ENCODE peak calls at places on chromosomes 1 and 21, in five cellular contexts. U, Z, V, A and S are unnamed samples.

GRCh38 chr1:48555271-48555670 is 83.3 kb upstream of the SPATA6 start:
- DNase-seq in A (no peak), Z (no peak), V (no peak), U (no peak), S (peak; percentile 70)

GRCh38 chr21:36847189-36847588 is 119.3 kb downstream of the HLCS start:
- DNase-seq in V (no peak), U (peak; percentile 55), A (peak; percentile 84), Z (no peak), S (peak; percentile 32)

GRCh38 chr1:40939320-40940059 is 40.0 kb upstream of the CTPS1 start:
- DNase-seq in Z (no peak), A (peak; percentile 75), V (no peak), U (peak; percentile 71), S (no peak)

GRCh38 chr1:109765896-109766615 is 2.3 kb upstream of the EPS8L3 start:
- DNase-seq in A (no peak), Z (no peak), U (peak; percentile 44), V (no peak), S (no peak)

GRCh38 chr1:245085508-245086095 is 69.2 kb upstream of the KIF26B start:
- DNase-seq in V (no peak), Z (peak; percentile 43), U (peak; percentile 39), A (peak; percentile 98), S (peak; percentile 66)

GRCh38 chr1:208237241-208237640 is 6.9 kb downstream of the PLXNA2 start:
- DNase-seq in A (no peak), Z (no peak), V (no peak), U (no peak), S (no peak)

GRCh38 chr21:42771503-42771805 is 107.9 kb downstream of the WDR4 start:
- DNase-seq in Z (no peak), U (no peak), A (no peak), V (no peak), S (no peak)

GRCh38 chr1:214364335-214364734 is 83.4 kb downstream of the SMYD2 start:
- DNase-seq in Z (no peak), V (no peak), U (peak; percentile 16), A (peak; percentile 88), S (no peak)

GRCh38 chr1:246622035-246622652 is 55.9 kb downstream of the CNST start:
- DNase-seq in A (no peak), U (no peak), V (no peak), Z (no peak), S (no peak)

GRCh38 chr1:16720403-16721223 is 19.7 kb upstream of the RNU1-4 start:
- DNase-seq in U (peak; percentile 4), Z (no peak), A (no peak), V (no peak), S (no peak)

GRCh38 chr1:202959276-202959620 is 1.1 kb upstream of the ADIPOR1 start:
- DNase-seq in U (peak; percentile 35), V (no peak), Z (peak; percentile 43), A (peak; percentile 71), S (no peak)

GRCh38 chr1:50969611-50970507 is at the start of gene CDKN2C:
- DNase-seq in V (no peak), Z (no peak), U (peak; percentile 56), A (peak; percentile 92), S (peak; percentile 48)

DNA sequence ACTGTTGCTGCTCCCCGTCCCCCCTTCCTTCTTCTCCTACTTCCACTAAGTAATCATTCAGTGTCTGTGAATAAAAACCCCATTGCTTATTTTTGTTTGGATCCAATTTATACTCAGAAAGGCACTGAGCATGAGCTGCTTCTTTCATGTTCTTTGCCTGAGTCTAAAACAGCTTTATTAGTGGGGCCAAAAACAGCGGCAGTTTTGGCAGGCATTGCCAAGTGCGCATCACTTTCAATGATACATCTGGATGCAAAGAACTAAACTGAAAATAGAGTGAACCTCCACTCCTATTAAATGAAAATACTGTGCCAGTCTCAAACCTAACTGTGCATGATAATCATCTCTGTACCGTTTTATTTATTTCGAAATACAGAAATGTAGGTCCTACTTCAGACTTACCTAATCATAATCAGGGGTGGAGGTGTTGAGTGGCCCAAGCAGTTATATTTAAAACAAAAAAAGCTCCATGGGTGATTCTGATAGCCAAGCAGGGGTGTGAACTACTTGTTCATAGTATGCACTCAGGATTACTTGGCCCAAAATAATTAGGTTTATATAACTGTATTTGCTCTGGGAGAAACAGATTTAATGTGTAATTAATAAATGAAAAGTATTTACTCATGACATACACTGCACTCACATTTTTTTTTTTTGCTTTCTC is 48.4 kb downstream of the NEK7 start:
- DNase-seq in U (no peak), V (no peak), A (peak; percentile 23), Z (no peak), S (no peak)
- H3K4me2 ChIP-seq in U (no peak overlapping the region), V (no peak overlapping the region), A (no peak overlapping the region), Z (no peak overlapping the region), S (no peak overlapping the region)

GRCh38 chr1:44499306-44499705 is 94.3 kb downstream of the RNF220 start:
- DNase-seq in Z (no peak), V (no peak), U (no peak), A (no peak), S (no peak)

GRCh38 chr1:44503625-44504024 is 98.6 kb downstream of the RNF220 start:
- DNase-seq in V (no peak), Z (no peak), A (no peak), U (no peak), S (no peak)

GRCh38 chr1:44500181-44501021 is 95.3 kb downstream of the RNF220 start:
- DNase-seq in A (peak; percentile 11), V (no peak), Z (no peak), U (peak; percentile 42), S (no peak)

GRCh38 chr1:44497422-44498170 is 92.5 kb downstream of the RNF220 start:
- DNase-seq in V (no peak), A (no peak), U (no peak), Z (no peak), S (no peak)

DNA sequence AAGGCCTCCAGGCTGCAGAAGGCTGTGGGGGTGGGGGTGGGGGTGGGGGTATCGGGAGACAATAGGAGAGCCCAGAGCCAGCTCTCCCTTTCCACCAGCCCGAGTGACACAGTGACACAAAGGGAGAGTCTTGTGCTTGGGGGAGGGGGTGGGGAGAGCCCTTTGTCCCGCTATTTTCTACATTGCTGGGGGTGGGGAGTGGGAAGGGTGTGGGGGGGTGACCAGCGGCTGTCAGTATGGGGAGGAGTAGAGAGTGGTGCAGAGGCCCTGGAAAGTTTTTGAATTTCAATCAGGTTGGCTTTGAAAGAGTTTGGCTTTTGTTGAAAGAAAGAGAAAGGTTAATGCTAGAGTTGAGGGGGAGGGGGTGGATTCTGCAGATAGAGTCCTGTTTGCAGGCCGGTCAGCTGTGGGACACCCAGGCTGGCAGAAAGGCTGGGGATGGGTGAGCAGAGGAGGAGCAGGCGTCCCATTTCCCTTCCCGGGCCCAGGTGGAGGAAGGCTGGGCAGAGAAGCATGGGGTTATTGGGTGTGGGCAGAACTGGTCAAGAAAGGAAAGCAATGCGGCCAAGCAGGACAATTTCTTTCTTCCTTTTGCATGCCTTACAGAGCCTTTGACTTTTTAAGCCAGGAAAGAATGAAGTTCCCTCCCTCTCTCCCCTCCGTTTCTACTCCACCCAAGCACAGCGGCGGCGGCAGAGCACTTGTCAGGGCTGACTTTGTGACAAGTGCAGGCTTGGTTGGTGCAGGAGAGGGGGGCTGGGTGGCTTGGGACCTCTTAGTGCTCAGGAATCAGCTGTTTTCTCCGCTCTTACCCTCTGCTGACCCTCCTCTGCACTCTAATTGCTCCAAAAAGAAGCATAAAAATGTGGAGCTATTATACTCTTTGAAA is 96.2 kb downstream of the RNF220 start:
- DNase-seq in U (no peak), V (no peak), Z (no peak), A (no peak), S (no peak)
- H3K4me2 ChIP-seq in U (peak overlapping the region; percentile 63), V (no peak overlapping the region), Z (no peak overlapping the region), A (no peak overlapping the region), S (peak overlapping the region; percentile 2)

DNA sequence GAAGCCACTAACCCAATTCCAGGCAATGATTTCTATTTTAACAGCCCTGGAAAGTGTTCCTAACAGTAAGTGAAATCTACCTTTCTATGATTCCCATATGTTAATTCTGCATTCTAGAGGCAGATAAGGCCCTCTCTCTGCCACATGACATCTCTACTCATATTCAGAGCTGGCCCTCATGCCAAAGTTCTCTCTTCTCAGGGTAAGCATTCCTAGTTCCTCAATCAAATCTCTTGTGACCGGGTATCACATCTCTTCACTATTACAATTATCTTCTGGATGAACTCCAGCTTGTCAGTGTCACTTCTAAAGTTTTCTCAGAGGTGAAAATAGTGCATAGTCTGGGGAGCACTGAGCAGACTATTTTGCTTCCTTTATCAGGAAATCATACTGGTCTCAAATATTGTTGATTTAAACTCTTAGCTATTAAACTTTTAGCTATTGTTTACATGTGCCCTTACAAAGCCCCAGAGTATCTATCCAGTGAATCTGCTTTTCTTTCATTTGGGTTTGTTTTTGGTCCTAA is 66.4 kb upstream of the TNFSF18 start:
- DNase-seq in Z (no peak), V (no peak), A (no peak), U (no peak), S (no peak)
- H3K4me2 ChIP-seq in Z (no peak overlapping the region), V (no peak overlapping the region), A (no peak overlapping the region), U (no peak overlapping the region), S (no peak overlapping the region)

DNA sequence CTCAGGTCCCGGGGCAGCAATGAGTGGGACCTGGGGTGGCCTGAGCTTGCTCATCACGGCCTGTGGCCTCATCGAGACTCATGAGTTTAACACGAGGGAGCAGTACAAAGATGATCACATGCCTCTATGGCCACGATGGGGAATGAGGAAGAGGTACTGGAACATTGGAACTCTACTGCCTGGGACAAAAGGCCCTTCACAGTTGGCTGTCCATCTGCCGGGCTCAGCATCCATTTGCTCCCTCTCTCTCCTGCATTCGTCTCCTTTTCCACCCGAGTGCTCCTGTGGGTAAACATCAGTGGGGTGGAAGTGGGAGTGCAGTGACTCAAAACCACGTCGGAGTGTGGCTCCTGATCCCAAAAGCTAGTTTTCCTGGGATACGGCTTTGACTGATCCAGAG is 124.9 kb downstream of the KAZN start:
- DNase-seq in A (no peak), Z (no peak), V (no peak), U (no peak), S (no peak)
- H3K4me2 ChIP-seq in A (no peak overlapping the region), Z (no peak overlapping the region), V (no peak overlapping the region), U (no peak overlapping the region), S (no peak overlapping the region)

DNA sequence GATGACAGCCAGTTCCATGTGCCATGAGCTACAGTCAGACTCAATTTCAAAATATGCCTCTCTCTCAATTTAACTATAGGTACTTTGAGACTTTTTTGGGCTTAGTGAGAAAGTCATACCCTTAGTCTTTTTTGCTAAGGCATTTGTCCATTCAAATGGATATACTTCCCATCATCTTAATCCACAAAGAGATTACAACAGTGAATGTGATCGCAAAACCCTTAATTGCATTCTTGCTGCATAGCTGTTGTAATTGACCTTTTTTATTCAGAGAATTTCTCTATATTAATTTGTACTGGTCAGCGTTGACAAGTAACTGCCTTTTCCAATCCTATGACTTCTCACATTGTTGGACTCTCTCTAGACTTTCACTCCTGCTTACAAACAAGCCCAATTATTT is 38.6 kb upstream of the RGS18 start:
- DNase-seq in V (no peak), A (no peak), U (no peak), Z (no peak), S (no peak)
- H3K4me2 ChIP-seq in V (no peak overlapping the region), A (no peak overlapping the region), U (no peak overlapping the region), Z (no peak overlapping the region), S (no peak overlapping the region)

GRCh38 chr1:211831558-211832323 is 1.2 kb upstream of the LPGAT1 start:
- DNase-seq in Z (no peak), V (peak; percentile 18), A (no peak), U (no peak), S (no peak)
- H3K4me2 ChIP-seq in Z (no peak overlapping the region), V (peak overlapping the region; percentile 14), A (no peak overlapping the region), U (no peak overlapping the region), S (peak overlapping the region; percentile 7)